ENCODE peak calls at places on chromosomes 11 and 22, in ten cellular contexts. W, O, J, C, K, A, Y, R, I and N are unnamed samples.

GRCh38 chr22:17085277-17086091 is 684 bp downstream of the IL17RA start:
- DNase-seq in C (no peak), A (no peak), R (no peak), J (peak), I (peak), O (no peak), Y (no peak), W (no peak), K (peak), N (no peak)

GRCh38 chr11:3077174-3077839 is 20.1 kb upstream of the CARS1 start:
- DNase-seq in I (no peak), Y (no peak), R (no peak), C (no peak), J (no peak), W (no peak), A (no peak), O (no peak), K (no peak), N (no peak)

GRCh38 chr11:69058501-69059270 is 10.0 kb downstream of the TPCN2 start:
- DNase-seq in A (no peak), W (no peak), O (no peak), R (no peak), J (no peak), C (no peak), I (no peak), Y (no peak), K (no peak), N (no peak)

GRCh38 chr11:74949748-74950127 is 672 bp downstream of the SPCS2 start:
- DNase-seq in A (no peak), O (peak), Y (no peak), R (no peak), K (no peak), J (peak), C (no peak), W (no peak), I (no peak), N (no peak)

GRCh38 chr11:119807841-119808240 is 78.8 kb upstream of the NECTIN1 start:
- DNase-seq in W (no peak), K (no peak), R (no peak), A (no peak), I (no peak), Y (no peak), J (no peak), O (no peak), C (no peak), N (no peak)

GRCh38 chr11:128553662-128554392 is 33.5 kb downstream of the ETS1 start:
- DNase-seq in O (no peak), W (peak), J (no peak), R (peak), I (no peak), K (no peak), C (no peak), Y (peak), A (no peak), N (no peak)

GRCh38 chr11:13955971-13956421 is 6.5 kb upstream of the SPON1 start:
- DNase-seq in R (peak), K (peak), W (peak), J (peak), I (peak), O (peak), A (no peak), C (no peak), Y (peak), N (peak)

GRCh38 chr11:122393209-122393850 is 262.2 kb upstream of the UBASH3B start:
- DNase-seq in J (no peak), K (no peak), I (peak), W (no peak), O (no peak), C (no peak), Y (no peak), A (no peak), R (no peak), N (no peak)

GRCh38 chr11:114281388-114281956 is 14.7 kb upstream of the NNMT start:
- DNase-seq in C (no peak), O (no peak), W (no peak), A (no peak), R (no peak), K (no peak), Y (no peak), J (no peak), I (no peak), N (no peak)

GRCh38 chr11:101583180-101584128 is at the start of gene TRPC6:
- DNase-seq in K (no peak), W (no peak), C (no peak), I (peak), A (no peak), R (no peak), Y (no peak), J (no peak), O (no peak), N (no peak)

GRCh38 chr22:46367707-46368191 is 32.2 kb downstream of the TRMU start:
- DNase-seq in Y (peak), J (peak), I (no peak), O (peak), C (peak), R (peak), A (peak), K (peak), W (peak), N (peak)

GRCh38 chr11:2325123-2325522 is 23.3 kb downstream of the TSPAN32 start:
- DNase-seq in A (no peak), R (no peak), Y (no peak), J (no peak), K (no peak), W (no peak), I (no peak), O (no peak), C (no peak), N (no peak)

GRCh38 chr11:83713701-83714100 is 427.5 kb upstream of the CCDC90B start:
- DNase-seq in C (no peak), R (no peak), J (no peak), A (no peak), Y (peak), I (no peak), K (no peak), O (no peak), W (no peak), N (peak)

GRCh38 chr11:33690290-33691050 is 10.2 kb downstream of the C11orf91 start:
- DNase-seq in Y (peak), J (no peak), W (peak), R (peak), A (no peak), I (peak), O (no peak), C (peak), K (no peak), N (peak)

GRCh38 chr11:60786811-60787567 is 1.9 kb downstream of the MS4A10 start:
- DNase-seq in C (peak), O (no peak), K (no peak), W (peak), Y (peak), A (no peak), R (no peak), J (no peak), I (no peak), N (peak)